ENCODE peak calls at places on chromosomes 4 and X, in four cellular contexts. N is endothelial cell, U is lower leg skin, M is astrocyte of the spinal cord. O is an unnamed sample.

GRCh38 chrX:15714529-15714928 is 23.5 kb upstream of the CA5B start:
- DNase-seq in M (no peak), N (no peak), U (no peak), O (no peak)

GRCh38 chrX:23559975-23560374 is 107.3 kb upstream of the PRDX4 start:
- DNase-seq in N (no peak), U (no peak), M (no peak), O (no peak)

GRCh38 chr4:2009651-2010233 is 968 bp upstream of the NELFA start:
- DNase-seq in N (peak), M (peak), U (peak), O (no peak)

GRCh38 chrX:16524327-16524726 is 125.6 kb upstream of the S100G start:
- DNase-seq in U (no peak), N (no peak), M (no peak), O (no peak)

GRCh38 chrX:150366951-150367545 is 3.9 kb downstream of the MAMLD1 start:
- DNase-seq in U (no peak), M (peak), N (no peak), O (no peak)

GRCh38 chr4:7774301-7775019 is 165.2 kb downstream of the AFAP1 start:
- DNase-seq in M (no peak), N (no peak), U (no peak), O (no peak)

GRCh38 chr4:7971881-7972500 is 32.3 kb upstream of the AFAP1 start:
- DNase-seq in N (no peak), U (no peak), M (no peak), O (no peak)

GRCh38 chr4:21469438-21470032 is 479.0 kb downstream of the KCNIP4 start:
- DNase-seq in N (no peak), U (no peak), M (peak), O (no peak)

GRCh38 chrX:150308532-150309157 is 54.5 kb upstream of the MAMLD1 start:
- DNase-seq in N (no peak), M (no peak), U (no peak), O (no peak)

GRCh38 chr4:2795558-2796260 is 2.8 kb downstream of the SH3BP2 start:
- DNase-seq in M (no peak), N (peak), U (peak), O (no peak)

DNA sequence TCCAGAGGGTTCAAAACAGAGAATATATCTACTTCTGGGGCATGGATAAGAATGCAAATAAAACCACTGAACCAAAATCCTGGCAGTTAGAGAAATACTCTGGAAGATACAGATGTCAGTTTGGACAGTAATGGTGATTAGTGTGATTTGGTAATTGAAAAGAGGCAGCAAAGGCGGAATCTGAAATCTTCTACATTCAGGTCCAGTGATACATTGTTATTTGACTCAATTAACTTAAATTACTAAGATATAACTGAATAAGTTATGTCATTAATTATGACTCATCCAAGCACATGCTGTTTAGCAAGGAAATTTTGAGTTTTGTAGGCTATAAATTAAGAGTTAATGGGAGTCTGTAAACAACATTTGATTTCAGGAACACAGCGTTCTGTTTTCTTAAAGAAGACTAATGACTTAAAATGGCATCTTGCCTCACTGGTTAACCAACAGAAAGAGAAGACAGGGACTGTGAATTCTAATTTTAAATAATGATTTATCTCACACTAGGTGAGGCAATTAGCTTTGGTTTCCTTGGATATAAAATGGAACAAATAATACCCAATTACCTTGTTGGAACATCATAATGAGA is 937.1 kb downstream of the PDHA2 start:
- DNase-seq in U (no peak), N (no peak), M (no peak), O (no peak)
- TF ChIP-seq CTCF in U (no peak), N (no peak), M (no peak), O (no peak)

GRCh38 chr4:94332983-94333590 is 9.5 kb downstream of the HPGDS start:
- DNase-seq in M (no peak), N (no peak), U (no peak), O (no peak)
- TF ChIP-seq CTCF in M (peak), N (no peak), U (no peak), O (no peak)

DNA sequence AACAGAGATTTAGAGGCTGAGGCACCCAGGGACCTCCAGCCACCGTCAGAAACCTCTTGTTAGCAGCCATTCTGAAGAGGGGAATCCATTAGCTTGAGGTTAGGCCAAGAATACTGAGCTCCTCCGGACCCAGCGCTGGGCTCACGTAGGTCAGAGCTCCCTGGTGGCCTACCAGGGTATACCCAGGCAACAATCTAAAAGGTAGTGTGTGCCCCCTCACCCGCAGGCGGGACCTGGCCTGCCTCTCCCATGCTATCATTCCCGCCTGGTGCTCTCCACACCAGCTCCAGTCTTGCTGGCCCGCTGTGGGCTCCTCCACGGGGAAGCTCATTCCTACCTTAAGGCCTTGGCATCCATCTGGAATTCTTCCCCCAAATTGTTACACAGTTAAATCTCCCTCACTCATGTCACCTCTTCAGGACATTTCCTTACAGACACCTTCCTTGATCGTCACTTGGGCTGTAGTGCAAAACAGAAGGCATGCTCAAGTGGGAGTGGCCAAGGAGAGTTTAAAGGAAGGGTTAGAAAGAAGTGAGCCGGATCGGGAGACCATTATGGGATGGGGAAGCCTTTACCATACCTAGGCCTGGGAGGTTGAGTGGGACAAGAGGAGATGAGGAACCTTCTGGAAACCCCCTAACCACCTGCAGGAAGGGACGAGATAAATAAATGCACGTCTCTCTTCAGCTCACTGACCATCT is 102.5 kb downstream of the UCHL1 start:
- DNase-seq in U (no peak), M (no peak), N (peak), O (no peak)
- TF ChIP-seq CTCF in U (no peak), M (no peak), N (no peak), O (peak)

DNA sequence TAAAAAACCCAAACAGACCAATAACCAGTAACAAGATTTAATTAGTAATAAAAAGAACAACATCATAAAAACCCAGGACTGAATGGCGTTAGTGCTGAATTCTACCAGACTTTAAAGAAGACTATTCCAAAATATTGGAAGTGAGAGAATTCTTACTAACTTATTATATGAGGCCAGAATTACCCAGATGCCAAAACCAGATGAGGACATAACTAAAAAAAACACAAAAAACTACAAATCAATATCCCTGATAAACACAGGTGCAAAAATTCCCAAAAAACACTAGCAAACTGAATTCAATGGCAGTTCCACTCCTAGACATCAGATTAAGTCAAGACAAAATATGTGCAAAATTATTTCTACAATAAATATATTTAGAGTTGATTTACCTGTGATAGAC is 400.1 kb upstream of the PABPC4L start:
- DNase-seq in M (no peak), N (no peak), U (no peak), O (no peak)
- TF ChIP-seq CTCF in M (no peak), N (no peak), U (no peak), O (no peak)

DNA sequence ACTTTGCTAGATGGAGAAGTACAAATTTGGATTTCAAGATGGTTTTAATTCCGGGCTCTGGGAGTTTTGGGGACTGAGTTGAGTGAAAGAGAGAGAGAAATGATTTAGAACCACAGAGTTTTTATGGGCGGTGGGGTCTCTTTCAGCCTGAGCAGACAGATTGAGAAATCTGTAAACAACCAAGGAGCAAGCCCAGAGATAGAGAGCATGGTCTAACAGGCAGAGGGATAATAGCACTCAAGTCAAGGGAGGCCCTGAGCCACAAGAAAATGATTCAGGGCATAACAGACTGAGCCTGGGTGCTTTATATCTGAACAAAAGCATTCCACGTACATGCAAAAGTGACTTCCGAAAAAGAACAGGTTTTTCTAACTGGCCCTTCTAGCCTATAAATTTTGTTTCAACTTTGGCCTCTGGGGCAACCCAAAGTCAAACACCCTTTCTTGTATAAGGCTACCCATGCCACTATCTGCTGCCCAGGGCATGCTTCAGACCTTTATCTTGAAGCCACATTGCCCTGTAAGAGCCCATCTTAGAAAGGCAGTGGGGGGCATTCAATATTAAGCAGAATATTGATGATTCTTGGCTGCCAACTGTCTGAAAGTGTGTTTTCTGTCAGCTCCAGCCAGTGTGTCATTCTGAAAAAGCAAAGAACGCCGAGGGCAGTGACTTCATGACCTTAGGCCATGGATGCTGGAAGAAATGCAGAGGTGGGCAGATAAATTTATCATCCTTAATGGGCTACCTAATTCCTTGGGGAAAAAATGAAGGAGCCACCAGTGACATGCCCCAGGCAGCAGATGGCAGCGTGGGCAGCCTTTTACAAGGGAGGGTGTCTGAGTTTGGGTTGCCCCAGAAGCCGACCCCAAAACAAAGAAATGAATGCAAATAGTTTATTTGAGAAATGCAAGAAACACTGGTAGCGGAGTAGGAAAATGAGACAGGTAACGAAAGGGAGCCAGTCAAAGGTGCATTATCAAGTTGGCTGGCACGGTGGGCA is 637.6 kb downstream of the MID1IP1 start:
- DNase-seq in M (no peak), N (peak), U (no peak), O (no peak)
- TF ChIP-seq CTCF in M (no peak), N (no peak), U (no peak), O (no peak)

DNA sequence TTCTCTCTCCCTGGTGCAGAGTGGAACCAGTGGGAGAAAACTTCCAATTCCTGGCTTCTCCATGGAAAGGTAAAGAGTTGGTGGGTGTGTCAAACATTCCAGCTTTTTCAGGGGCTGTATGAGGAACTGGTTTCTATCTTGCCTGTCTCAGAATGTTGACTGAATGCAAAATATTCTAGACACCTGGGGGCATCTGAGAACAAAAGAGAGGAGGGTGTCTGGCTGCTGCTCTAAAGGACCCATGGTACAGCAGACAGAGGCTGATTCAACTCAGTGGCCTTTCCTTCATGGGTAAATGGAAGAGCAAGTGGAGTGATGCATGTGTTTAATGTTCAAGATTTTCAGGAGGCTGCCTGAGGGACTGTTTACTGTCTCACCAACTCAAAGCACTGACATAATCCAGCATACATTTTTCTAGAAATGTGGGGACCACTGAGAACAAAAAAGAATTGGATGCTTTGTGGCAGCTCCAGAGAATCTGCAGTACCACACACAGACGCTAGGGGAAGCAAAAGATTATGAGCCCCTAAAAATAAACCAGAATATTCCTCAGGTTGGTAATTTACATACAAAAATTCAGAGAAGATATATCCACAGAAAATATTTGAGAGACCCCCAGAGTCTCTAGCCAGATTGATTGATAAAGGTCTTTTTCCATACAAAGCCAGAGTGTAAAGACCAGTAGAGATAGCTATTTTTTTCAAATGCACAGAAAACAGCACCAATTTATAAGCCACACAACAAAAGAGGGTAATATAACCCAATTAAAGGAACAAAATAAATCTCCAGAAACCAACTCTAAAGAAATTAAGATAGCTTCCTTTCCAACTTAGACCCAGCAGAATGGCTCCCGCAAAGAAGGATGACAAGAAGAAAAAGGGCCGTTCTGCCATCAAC is 48.0 kb upstream of the STARD8 start:
- DNase-seq in N (no peak), U (no peak), M (peak), O (no peak)
- TF ChIP-seq CTCF in N (peak), U (no peak), M (peak), O (peak)

DNA sequence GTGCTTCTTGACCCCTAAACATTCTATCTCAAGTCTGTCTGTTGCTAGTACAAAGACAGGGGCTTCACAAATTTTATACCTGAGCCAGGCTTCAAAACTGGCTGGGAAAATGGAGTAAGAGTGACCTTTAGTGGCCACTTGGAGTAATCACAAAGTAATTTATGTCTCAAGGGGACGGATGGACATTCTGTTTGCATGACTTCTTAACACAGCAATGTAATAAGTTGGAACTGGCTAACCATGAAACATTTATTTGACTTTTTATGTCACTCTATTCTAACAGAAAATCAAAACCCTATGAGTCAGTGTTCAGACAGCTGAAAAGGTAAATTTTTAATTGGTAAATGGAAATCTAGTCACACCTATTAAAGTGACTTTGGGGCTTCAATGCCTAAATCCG is 600.6 kb downstream of the ANKRD50 start:
- DNase-seq in U (no peak), N (peak), M (peak), O (no peak)
- TF ChIP-seq CTCF in U (no peak), N (peak), M (peak), O (peak)

DNA sequence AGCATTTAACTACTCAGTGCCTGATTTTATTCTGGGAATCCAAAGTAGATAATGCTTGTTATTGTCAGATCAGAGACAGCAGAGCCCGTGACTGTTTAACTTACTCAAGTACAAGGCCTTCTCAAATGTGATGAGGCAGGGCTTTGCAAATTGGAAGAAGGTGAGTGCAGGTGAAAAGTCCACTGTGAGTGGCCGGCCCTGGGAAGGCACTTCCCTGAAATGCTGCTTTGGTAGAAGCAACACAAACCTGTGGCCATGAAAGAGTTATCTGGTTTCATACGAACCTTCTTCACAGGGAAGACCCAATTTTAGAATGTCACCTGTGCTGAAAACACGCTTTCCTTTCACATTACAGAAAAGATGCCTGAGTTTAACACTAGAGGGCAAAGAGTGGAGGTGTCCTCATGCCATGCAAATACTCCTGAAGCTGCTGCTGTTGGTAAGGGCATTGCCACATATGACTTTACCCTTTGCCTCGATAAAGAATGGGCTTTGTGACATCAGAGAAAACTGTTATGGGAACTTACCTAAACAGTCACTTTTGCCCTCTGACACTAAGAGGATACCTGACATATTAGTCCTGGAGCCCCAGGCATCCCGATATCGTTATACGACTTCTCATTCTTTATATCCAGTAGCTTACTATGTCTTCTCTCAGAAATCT is 8.0 kb downstream of the PPARGC1A start:
- DNase-seq in U (no peak), N (no peak), M (no peak), O (no peak)
- TF ChIP-seq CTCF in U (no peak), N (no peak), M (no peak), O (peak)

O was measured in type B pancreatic cell.